ENCODE peak calls at places on chromosomes 2 and 18, in four cellular contexts. C, F, A and Z are unnamed samples.

GRCh38 chr2:157173740-157174184 is 83.7 kb upstream of the GALNT5 start:
- DNase-seq in A (peak), C (no peak), F (no peak), Z (no peak)

GRCh38 chr2:106269591-106270291 is 75.6 kb upstream of the UXS1 start:
- DNase-seq in C (no peak), F (peak), A (no peak), Z (peak)

GRCh38 chr2:30031184-30031583 is 109.8 kb upstream of the ALK start:
- DNase-seq in C (no peak), F (no peak), A (no peak), Z (no peak)

GRCh38 chr18:8661754-8662573 is 43.4 kb upstream of the MTCL1 start:
- DNase-seq in A (peak), F (peak), C (peak), Z (peak)

GRCh38 chr2:181290182-181290581 is 167.0 kb upstream of the ITGA4 start:
- DNase-seq in A (no peak), F (no peak), C (no peak), Z (no peak)

GRCh38 chr18:48049757-48050156 is 119.3 kb upstream of the SMAD2 start:
- DNase-seq in A (no peak), F (no peak), C (no peak), Z (no peak)

GRCh38 chr18:56532176-56532840 is 106.1 kb downstream of the TXNL1 start:
- DNase-seq in C (no peak), A (no peak), F (no peak), Z (no peak)

GRCh38 chr2:39487398-39488250 is 50.5 kb upstream of the MAP4K3 start:
- DNase-seq in A (peak), C (no peak), F (no peak), Z (no peak)

GRCh38 chr2:61017556-61018318 is at the start of the genes PEX13 and PUS10:
- DNase-seq in C (peak), A (peak), F (peak), Z (peak)

GRCh38 chr2:35929551-35929950 is 426.0 kb upstream of the CRIM1 start:
- DNase-seq in C (no peak), F (no peak), A (no peak), Z (no peak)

GRCh38 chr2:167543721-167544120 is 655.4 kb downstream of the XIRP2 start:
- DNase-seq in F (no peak), C (no peak), A (no peak), Z (no peak)

GRCh38 chr2:153588408-153588807 is 109.8 kb upstream of the RPRM start:
- DNase-seq in F (no peak), A (no peak), C (no peak), Z (no peak)

GRCh38 chr2:133769036-133769435 is 200.8 kb upstream of the NCKAP5 start:
- DNase-seq in C (no peak), A (no peak), F (no peak), Z (no peak)

GRCh38 chr2:11305958-11306357 is 38.5 kb downstream of the ROCK2 start:
- DNase-seq in A (peak), C (no peak), F (no peak), Z (no peak)

GRCh38 chr2:39640107-39640506 is 25.6 kb upstream of the TMEM178A start:
- DNase-seq in A (no peak), F (no peak), C (no peak), Z (no peak)

GRCh38 chr2:105772362-105772761 is 27.6 kb downstream of the NCK2 start:
- DNase-seq in A (no peak), F (no peak), C (no peak), Z (no peak)

GRCh38 chr2:176518823-176519222 is 249.6 kb downstream of the MTX2 start:
- DNase-seq in C (peak), A (peak), F (peak), Z (no peak)

GRCh38 chr2:238985931-238986446 is 138.1 kb downstream of the TWIST2 start:
- DNase-seq in F (no peak), C (no peak), A (no peak), Z (no peak)

GRCh38 chr18:75962177-75962576 is 532.9 kb downstream of the ZNF516 start:
- DNase-seq in C (no peak), F (no peak), A (no peak), Z (no peak)

GRCh38 chr2:36399050-36399449 is 43.5 kb downstream of the CRIM1 start:
- DNase-seq in F (no peak), C (no peak), A (peak), Z (no peak)

GRCh38 chr2:215948051-215948450 is 65.3 kb downstream of the MREG start:
- DNase-seq in F (no peak), C (no peak), A (no peak), Z (no peak)

GRCh38 chr2:89767581-89768435 is 1076.3 kb downstream of the RPIA start:
- DNase-seq in A (no peak), F (no peak), C (no peak), Z (no peak)

GRCh38 chr2:70930371-70931329 is 5.0 kb upstream of the ATP6V1B1 start:
- DNase-seq in A (no peak), C (no peak), F (no peak), Z (no peak)

GRCh38 chr18:13369353-13369752 is 150.8 kb downstream of the LDLRAD4 start:
- DNase-seq in F (no peak), A (no peak), C (no peak), Z (no peak)

GRCh38 chr2:9033385-9034175 is 30.1 kb upstream of the MBOAT2 start:
- DNase-seq in C (no peak), F (no peak), A (no peak), Z (peak)

GRCh38 chr2:204483497-204484164 is 61.6 kb upstream of the PARD3B start:
- DNase-seq in F (peak), C (no peak), A (peak), Z (no peak)

GRCh38 chr2:218709906-218710305 is 729 bp upstream of the TTLL4 start:
- DNase-seq in A (no peak), C (no peak), F (no peak), Z (no peak)

GRCh38 chr2:72082021-72082739 is 65.5 kb downstream of the CYP26B1 start:
- DNase-seq in A (peak), F (no peak), C (no peak), Z (no peak)

GRCh38 chr2:181615086-181615635 is 41.7 kb downstream of the CERKL start:
- DNase-seq in A (no peak), F (no peak), C (no peak), Z (no peak)

GRCh38 chr2:209685340-209685739 is 86.3 kb upstream of the UNC80 start:
- DNase-seq in F (no peak), A (no peak), C (no peak), Z (no peak)

GRCh38 chr18:46155652-46156051 is 51.5 kb downstream of the HAUS1 start:
- DNase-seq in A (peak), C (no peak), F (no peak), Z (no peak)